ENCODE peak calls at places on chromosome 1, in five cellular contexts. T, A, X, G and J are unnamed samples.

GRCh38 chr1:216285052-216285451 is 138.2 kb downstream of the USH2A start:
- DNase-seq in T (no peak), G (no peak), X (no peak), A (no peak), J (no peak)

GRCh38 chr1:222105861-222106260 is 364.0 kb upstream of the DUSP10 start:
- DNase-seq in X (no peak), T (no peak), A (no peak), G (no peak), J (no peak)

GRCh38 chr1:82978461-82979324 is 1020.2 kb downstream of the TTLL7 start:
- DNase-seq in A (peak), X (no peak), T (no peak), G (peak), J (no peak)

GRCh38 chr1:36384542-36385409 is 948 bp downstream of the STK40 start:
- DNase-seq in T (peak), G (peak), X (no peak), A (peak), J (peak)

GRCh38 chr1:118949317-118949716 is 38.8 kb downstream of the TBX15 start:
- DNase-seq in T (no peak), A (no peak), G (no peak), X (no peak), J (no peak)

GRCh38 chr1:181123173-181123572 is 34.7 kb downstream of the IER5 start:
- DNase-seq in A (no peak), G (no peak), X (no peak), T (no peak), J (no peak)

GRCh38 chr1:211830055-211830329 is 571 bp downstream of the LPGAT1 start:
- DNase-seq in T (peak), X (no peak), G (peak), A (no peak), J (no peak)

GRCh38 chr1:59666106-59666505 is 148.6 kb upstream of the HOOK1 start:
- DNase-seq in A (no peak), X (no peak), G (no peak), T (no peak), J (no peak)